ENCODE peak calls at places on chromosomes 13 and 19, in nine cellular contexts. H, J, W, M, T, P, G, U and Q are unnamed samples.
A peak's percentile ranks its signal among the peaks of the same experiment; 100 is the strongest.

GRCh38 chr13:39588384-39588783 is 14.6 kb downstream of the LHFPL6 start:
- ATAC-seq in P (no peak), J (no peak), G (no peak), U (no peak), W (no peak), H (no peak), T (no peak), M (no peak), Q (no peak)

GRCh38 chr13:103222683-103223082 is 156.5 kb upstream of the SLC10A2 start:
- ATAC-seq in U (no peak), T (no peak), H (no peak), P (no peak), M (no peak), G (no peak), J (no peak), W (no peak), Q (no peak)

GRCh38 chr19:38265213-38265861 is 964 bp downstream of the SPINT2 start:
- ATAC-seq in M (no peak), G (no peak), W (peak; percentile 34), H (no peak), T (no peak), U (no peak), J (no peak), P (no peak), Q (no peak)

GRCh38 chr19:19329199-19329598 is 8.6 kb downstream of the MAU2 start:
- ATAC-seq in T (no peak), M (peak; percentile 11), J (no peak), G (peak; percentile 61), H (peak; percentile 22), P (peak; percentile 34), W (no peak), U (no peak), Q (no peak)

GRCh38 chr19:54335164-54335563 is 3.8 kb downstream of the LILRA4 start:
- ATAC-seq in G (no peak), H (no peak), J (no peak), U (no peak), P (no peak), W (no peak), T (no peak), M (no peak), Q (no peak)

GRCh38 chr19:14977128-14977527 is 2.5 kb downstream of the SLC1A6 start:
- ATAC-seq in J (no peak), T (no peak), H (no peak), M (no peak), P (no peak), U (no peak), G (no peak), W (no peak), Q (no peak)

GRCh38 chr19:39253374-39254149 is 4.9 kb upstream of the IFNL4 start:
- ATAC-seq in J (no peak), G (no peak), H (no peak), T (no peak), W (no peak), U (no peak), M (no peak), P (no peak), Q (no peak)

GRCh38 chr13:74174810-74175209 is 40.6 kb upstream of the KLF12 start:
- ATAC-seq in J (no peak), M (peak; percentile 88), G (no peak), W (no peak), P (no peak), H (peak; percentile 98), T (no peak), U (no peak), Q (no peak)

GRCh38 chr13:41008349-41008980 is 10.7 kb downstream of the ELF1 start:
- ATAC-seq in H (peak; percentile 21), G (no peak), W (no peak), U (no peak), T (peak; percentile 69), J (no peak), M (peak; percentile 86), P (peak; percentile 75), Q (no peak)

GRCh38 chr19:44548736-44549135 is 19.3 kb upstream of the CEACAM20 start:
- ATAC-seq in H (no peak), U (no peak), G (no peak), J (no peak), M (no peak), T (no peak), W (no peak), P (no peak), Q (no peak)

GRCh38 chr19:5436948-5437306 is 18.3 kb upstream of the ZNRF4 start:
- ATAC-seq in M (no peak), U (no peak), H (no peak), J (no peak), P (no peak), T (no peak), G (no peak), W (no peak), Q (no peak)

GRCh38 chr13:73065665-73066350 is 7.0 kb downstream of the KLF5 start:
- ATAC-seq in U (no peak), T (peak; percentile 85), G (no peak), H (no peak), W (no peak), J (no peak), P (no peak), M (no peak), Q (no peak)

GRCh38 chr19:3136684-3137055 is 837 bp downstream of the GNA15 start:
- ATAC-seq in G (no peak), W (peak; percentile 13), J (no peak), P (no peak), H (no peak), M (no peak), T (no peak), U (no peak), Q (no peak)

GRCh38 chr13:67557118-67557517 is 327.0 kb upstream of the PCDH9 start:
- ATAC-seq in G (no peak), H (no peak), J (no peak), U (no peak), M (no peak), T (no peak), P (no peak), W (no peak), Q (no peak)

GRCh38 chr19:37505958-37506386 is 767 bp upstream of the ZNF793 start:
- ATAC-seq in P (peak; percentile 16), T (peak; percentile 22), U (peak; percentile 6), M (peak; percentile 24), J (peak; percentile 35), H (peak; percentile 2), G (peak; percentile 16), W (peak; percentile 20), Q (peak; percentile 56)

GRCh38 chr19:1847684-1848398 is 442 bp downstream of the REXO1 start:
- ATAC-seq in G (peak; percentile 5), M (peak; percentile 52), J (peak; percentile 22), W (no peak), U (peak; percentile 13), H (peak; percentile 18), T (peak; percentile 8), P (peak; percentile 17), Q (peak; percentile 38)

GRCh38 chr19:7783991-7784421 is 21.0 kb downstream of the CLEC4M start:
- ATAC-seq in M (no peak), U (no peak), W (no peak), H (no peak), T (no peak), P (no peak), G (no peak), J (peak; percentile 87), Q (peak; percentile 25)

GRCh38 chr19:49851456-49852259 is 699 bp downstream of the PTOV1 start:
- ATAC-seq in H (no peak), G (peak; percentile 8), W (no peak), P (no peak), T (peak; percentile 18), J (peak; percentile 6), U (no peak), M (no peak), Q (no peak)

GRCh38 chr19:13079542-13079986 is 23.1 kb downstream of the LYL1 start:
- ATAC-seq in J (peak; percentile 26), U (peak; percentile 62), P (no peak), M (no peak), G (no peak), T (no peak), H (no peak), W (peak; percentile 36), Q (peak; percentile 57)

GRCh38 chr13:88926890-88927502 is 1255.8 kb downstream of the SLITRK5 start:
- ATAC-seq in T (no peak), H (no peak), U (no peak), P (no peak), W (no peak), J (no peak), M (peak; percentile 34), G (no peak), Q (no peak)

GRCh38 chr19:5987077-5987818 is 9.3 kb upstream of the RANBP3 start:
- ATAC-seq in P (peak; percentile 17), T (peak; percentile 89), U (peak; percentile 44), J (peak; percentile 39), G (peak; percentile 61), H (peak; percentile 70), W (peak; percentile 33), M (peak; percentile 42), Q (peak; percentile 68)

GRCh38 chr19:32819415-32820400 is 49.9 kb downstream of the SLC7A9 start:
- ATAC-seq in M (no peak), P (peak; percentile 58), T (no peak), U (no peak), J (no peak), W (no peak), G (no peak), H (no peak), Q (no peak)

GRCh38 chr19:33507021-33507956 is 14.3 kb downstream of the PEPD start:
- ATAC-seq in J (no peak), U (no peak), M (no peak), W (peak; percentile 30), H (no peak), G (no peak), P (no peak), T (no peak), Q (peak; percentile 72)

GRCh38 chr13:110627351-110627750 is 12.0 kb downstream of the NAXD start:
- ATAC-seq in G (no peak), T (no peak), J (no peak), U (no peak), H (no peak), M (no peak), W (no peak), P (no peak), Q (no peak)

GRCh38 chr19:46633130-46633529 is 2.9 kb downstream of the GNG8 start:
- ATAC-seq in H (no peak), P (no peak), U (no peak), M (no peak), T (no peak), J (no peak), G (no peak), W (no peak), Q (no peak)

GRCh38 chr19:8050274-8051096 is 2.1 kb upstream of the CCL25 start:
- ATAC-seq in H (peak; percentile 93), T (peak; percentile 76), W (peak; percentile 91), U (peak; percentile 82), G (peak; percentile 97), M (peak; percentile 93), J (peak; percentile 77), P (peak; percentile 89), Q (peak; percentile 94)

GRCh38 chr13:90302113-90302512 is 1045.4 kb upstream of the MIR17HG start:
- ATAC-seq in P (no peak), U (no peak), T (peak; percentile 83), M (no peak), H (no peak), W (peak; percentile 59), J (peak; percentile 59), G (no peak), Q (peak; percentile 64)

GRCh38 chr13:72986197-72986596 is 72.6 kb upstream of the KLF5 start:
- ATAC-seq in G (no peak), U (no peak), H (no peak), T (no peak), P (no peak), J (no peak), W (no peak), M (no peak), Q (no peak)

GRCh38 chr19:11168568-11168967 is 13.0 kb upstream of the SPC24 start:
- ATAC-seq in P (no peak), G (peak; percentile 31), U (peak; percentile 8), T (no peak), W (no peak), J (no peak), H (no peak), M (peak; percentile 43), Q (peak; percentile 81)

GRCh38 chr19:6039541-6040225 is 61.7 kb upstream of the RANBP3 start:
- ATAC-seq in W (peak; percentile 41), M (peak; percentile 53), P (peak; percentile 27), G (peak; percentile 56), T (no peak), J (no peak), U (no peak), H (no peak), Q (no peak)

GRCh38 chr19:2337329-2337707 is 8.8 kb downstream of the SPPL2B start:
- ATAC-seq in W (no peak), H (no peak), U (peak; percentile 38), T (peak; percentile 55), M (peak; percentile 12), G (no peak), J (no peak), P (no peak), Q (peak; percentile 49)